ENCODE peak calls at places on chromosome 11, in five cellular contexts. O, S, X, W and R are unnamed samples.

GRCh38 chr11:70313945-70314344 is 43.5 kb downstream of the PPFIA1 start:
- DNase-seq in O (no peak), S (no peak), X (no peak), W (no peak), R (no peak)

GRCh38 chr11:19027829-19028595 is 32.5 kb downstream of the MRGPRX2 start:
- DNase-seq in O (no peak), S (no peak), X (peak; percentile 32), W (peak; percentile 29), R (no peak)

GRCh38 chr11:66333896-66334604 is 2.2 kb downstream of the RIN1 start:
- DNase-seq in O (no peak), S (no peak), X (no peak), W (no peak), R (no peak)

GRCh38 chr11:92671081-92671480 is 298.4 kb upstream of the MTNR1B start:
- DNase-seq in O (no peak), S (no peak), X (no peak), W (no peak), R (no peak)

GRCh38 chr11:64916040-64916847 is 765 bp downstream of the ATG2A start:
- DNase-seq in O (peak; percentile 52), S (peak; percentile 82), X (peak; percentile 49), W (peak; percentile 55), R (peak; percentile 53)

GRCh38 chr11:130601764-130602163 is 153.3 kb downstream of the ADAMTS15 start:
- DNase-seq in O (no peak), S (no peak), X (no peak), W (no peak), R (no peak)

GRCh38 chr11:110564676-110565343 is 135.1 kb downstream of the FDX1 start:
- DNase-seq in O (no peak), S (no peak), X (no peak), W (no peak), R (no peak)

GRCh38 chr11:37774441-37774840 is 1176.4 kb upstream of the RAG2 start:
- DNase-seq in O (no peak), S (no peak), X (no peak), W (no peak), R (no peak)

GRCh38 chr11:128235446-128235845 is 351.9 kb downstream of the ETS1 start:
- DNase-seq in O (no peak), S (no peak), X (no peak), W (no peak), R (no peak)

GRCh38 chr11:104106136-104106754 is 57.7 kb downstream of the PDGFD start:
- DNase-seq in O (no peak), S (no peak), X (no peak), W (no peak), R (no peak)

GRCh38 chr11:110077866-110078325 is 15.3 kb upstream of the ZC3H12C start:
- DNase-seq in O (no peak), S (no peak), X (no peak), W (peak; percentile 13), R (no peak)

GRCh38 chr11:65425105-65425970 is 2.7 kb downstream of the NEAT1 start:
- DNase-seq in O (peak; percentile 60), S (peak; percentile 76), X (no peak), W (no peak), R (no peak)

GRCh38 chr11:127247261-127247660 is 246.7 kb upstream of the KIRREL3 start:
- DNase-seq in O (no peak), S (no peak), X (no peak), W (no peak), R (no peak)

GRCh38 chr11:35303596-35304392 is 115.6 kb downstream of the SLC1A2 start:
- DNase-seq in O (peak; percentile 41), S (peak; percentile 94), X (peak; percentile 68), W (peak; percentile 52), R (no peak)

GRCh38 chr11:57269580-57270021 is 32.6 kb upstream of the APLNR start:
- DNase-seq in O (no peak), S (no peak), X (no peak), W (no peak), R (no peak)

GRCh38 chr11:62883677-62884076 is 3.0 kb downstream of the SLC3A2 start:
- DNase-seq in O (no peak), S (no peak), X (no peak), W (no peak), R (no peak)

GRCh38 chr11:97237151-97237550 is 847.3 kb downstream of the JRKL start:
- DNase-seq in O (no peak), S (no peak), X (no peak), W (no peak), R (no peak)

GRCh38 chr11:59206635-59207034 is 6.1 kb downstream of the MPEG1 start:
- DNase-seq in O (peak; percentile 55), S (no peak), X (no peak), W (peak; percentile 42), R (no peak)

GRCh38 chr11:72673284-72673942 is 809 bp downstream of the PDE2A start:
- DNase-seq in O (no peak), S (no peak), X (no peak), W (no peak), R (no peak)

GRCh38 chr11:66172146-66172545 is 96.3 kb upstream of the RAB1B start:
- DNase-seq in O (no peak), S (no peak), X (no peak), W (no peak), R (no peak)

GRCh38 chr11:67014343-67014742 is 8.6 kb upstream of the SYT12 start:
- DNase-seq in O (no peak), S (no peak), X (no peak), W (no peak), R (no peak)

GRCh38 chr11:13955971-13956421 is 6.5 kb upstream of the SPON1 start:
- DNase-seq in O (peak; percentile 66), S (peak; percentile 83), X (peak; percentile 43), W (peak; percentile 58), R (no peak)

GRCh38 chr11:34890812-34891211 is 25.4 kb downstream of the APIP start:
- DNase-seq in O (no peak), S (no peak), X (no peak), W (peak; percentile 59), R (no peak)

GRCh38 chr11:45180158-45180887 is 33.9 kb downstream of the PRDM11 start:
- DNase-seq in O (peak; percentile 73), S (peak; percentile 82), X (peak; percentile 44), W (no peak), R (no peak)

GRCh38 chr11:104858882-104859735 is 39.2 kb downstream of the CASP12 start:
- DNase-seq in O (no peak), S (no peak), X (no peak), W (no peak), R (no peak)

GRCh38 chr11:2143652-2144548 is 4.7 kb upstream of the IGF2 start:
- DNase-seq in O (no peak), S (no peak), X (no peak), W (no peak), R (no peak)

GRCh38 chr11:125626381-125626950 is 1.5 kb downstream of the CHEK1 start:
- DNase-seq in O (no peak), S (no peak), X (no peak), W (peak; percentile 79), R (peak; percentile 12)

GRCh38 chr11:125624756-125625213 is at the start of gene CHEK1:
- DNase-seq in O (no peak), S (no peak), X (no peak), W (no peak), R (no peak)

GRCh38 chr11:125625225-125625593 is 246 bp downstream of the CHEK1 start:
- DNase-seq in O (no peak), S (no peak), X (no peak), W (no peak), R (no peak)

GRCh38 chr11:125627236-125627910 is 2.4 kb downstream of the CHEK1 start:
- DNase-seq in O (no peak), S (no peak), X (no peak), W (no peak), R (no peak)

GRCh38 chr11:125625594-125626380 is 824 bp downstream of the CHEK1 start:
- DNase-seq in O (peak; percentile 88), S (peak; percentile 92), X (peak; percentile 68), W (peak; percentile 82), R (peak; percentile 65)
- TF ChIP-seq POLR2A in O (peak; percentile 72), S (peak; percentile 29), X (no peak), W (peak; percentile 61), R (peak; percentile 91)

DNA sequence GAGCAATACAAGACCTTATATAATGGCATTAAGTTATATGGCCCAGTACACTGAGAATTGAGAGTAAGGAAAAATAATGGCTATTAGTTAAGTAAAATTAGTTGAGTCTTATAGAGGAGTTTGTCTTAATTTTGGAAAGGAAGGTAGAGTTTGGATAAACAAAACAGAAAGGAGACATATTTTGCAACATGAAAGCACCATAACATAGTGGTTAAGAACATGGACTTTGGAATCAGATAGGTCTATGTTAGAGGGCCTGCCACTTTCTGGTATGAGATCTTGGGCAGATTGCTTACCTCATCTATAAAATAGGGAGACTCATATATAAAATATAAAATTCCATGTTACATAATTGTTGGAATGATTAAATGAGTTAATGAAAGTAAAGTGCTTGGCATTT is 68.9 kb downstream of the CSTPP1 start:
- DNase-seq in O (no peak), S (no peak), X (no peak), W (peak; percentile 50), R (no peak)
- TF ChIP-seq POLR2AphosphoS5 in O (no peak), S (no peak), X (no peak), W (no peak), R (no peak)

GRCh38 chr11:119380160-119380815 is 1.2 kb downstream of the USP2 start:
- DNase-seq in O (no peak), S (no peak), X (no peak), W (peak; percentile 51), R (no peak)

GRCh38 chr11:119378851-119379465 is 2.5 kb downstream of the USP2 start:
- DNase-seq in O (no peak), S (no peak), X (no peak), W (no peak), R (no peak)

GRCh38 chr11:119380816-119381185 is 689 bp downstream of the USP2 start:
- DNase-seq in O (no peak), S (no peak), X (no peak), W (peak; percentile 47), R (no peak)

GRCh38 chr11:119382101-119382500 is 611 bp upstream of the USP2 start:
- DNase-seq in O (no peak), S (no peak), X (no peak), W (no peak), R (no peak)

DNA sequence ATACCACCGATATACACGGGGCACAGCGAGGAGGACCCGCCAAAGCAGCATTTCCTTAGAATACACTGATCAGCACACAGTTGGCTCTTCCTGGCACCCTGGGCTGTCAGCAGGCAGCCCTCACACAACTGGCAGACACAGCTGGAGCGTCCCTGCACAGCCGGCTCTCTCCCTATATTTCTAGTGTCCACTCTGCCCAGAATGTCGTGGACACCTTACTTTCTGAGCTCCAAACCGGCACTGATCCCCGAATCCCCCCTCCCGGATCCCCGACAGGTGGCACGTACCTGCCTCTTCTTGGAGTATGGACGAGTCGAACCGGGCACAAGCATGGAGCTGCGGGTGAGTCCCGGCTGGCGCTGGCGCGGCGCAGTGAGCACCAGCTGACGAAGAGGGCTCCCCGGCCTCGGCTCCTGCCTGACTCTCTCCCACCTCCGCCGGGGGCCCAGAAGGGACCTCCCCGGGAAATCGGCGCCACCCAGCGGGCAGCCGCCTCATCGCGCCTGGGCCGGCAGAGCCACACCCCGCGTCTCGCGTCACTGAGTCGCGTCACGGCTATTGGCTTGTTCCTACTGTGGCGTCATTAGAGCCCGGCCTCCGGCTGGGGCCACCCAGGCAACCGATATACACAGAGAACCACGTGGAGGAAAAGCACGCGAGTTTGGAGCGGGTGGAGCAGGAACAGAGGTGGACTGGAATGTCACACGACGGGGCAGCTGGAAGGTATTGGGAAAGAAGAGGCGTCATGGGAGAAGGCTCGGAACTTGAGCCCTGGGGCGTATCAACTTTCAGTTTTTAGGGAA is at the start of gene USP2:
- DNase-seq in O (peak; percentile 98), S (peak; percentile 98), X (peak; percentile 99), W (peak; percentile 93), R (peak; percentile 84)
- TF ChIP-seq POLR2A in O (no peak), S (peak; percentile 41), X (no peak), W (no peak), R (no peak)

GRCh38 chr11:86134580-86135318 is 65.9 kb upstream of the PICALM start:
- DNase-seq in O (no peak), S (no peak), X (no peak), W (peak; percentile 34), R (no peak)
- TF ChIP-seq POLR2AphosphoS5 in O (no peak), S (no peak), X (no peak), W (no peak), R (no peak)